ENCODE peak calls at places on chromosomes 3 and 15, in six cellular contexts. A is stomach, T is PC-3, Q is ovary, N is Peyer's patch, W is heart left ventricle. K is an unnamed sample. For H3K9me3, the result is how much of the 10 kb centered on the place peaks cover.

GRCh38 chr3:177452487-177452886 is 255.2 kb upstream of the TBL1XR1 start:
- DNase-seq in Q (no peak), W (no peak), N (no peak), A (no peak), T (peak), K (no peak)

GRCh38 chr3:133561682-133562081 is 11.8 kb upstream of the CDV3 start:
- DNase-seq in T (no peak), N (no peak), W (no peak), A (no peak), Q (no peak), K (no peak)

GRCh38 chr3:69197922-69198540 is 75.6 kb upstream of the LMOD3 start:
- DNase-seq in A (no peak), Q (no peak), W (no peak), T (no peak), N (peak), K (no peak)

GRCh38 chr3:171967137-171967783 is 72.1 kb upstream of the FNDC3B start:
- DNase-seq in T (peak), Q (no peak), W (peak), N (no peak), A (no peak), K (peak)

GRCh38 chr3:134881305-134881704 is 86.2 kb downstream of the EPHB1 start:
- DNase-seq in T (no peak), W (no peak), N (no peak), A (no peak), Q (no peak), K (no peak)

GRCh38 chr3:21447471-21448205 is 303.4 kb downstream of the ZNF385D start:
- DNase-seq in W (no peak), T (no peak), A (no peak), N (no peak), Q (no peak), K (no peak)

GRCh38 chr3:14784087-14784596 is 34.6 kb upstream of the FGD5 start:
- DNase-seq in T (no peak), N (no peak), W (no peak), A (no peak), Q (no peak), K (no peak)

GRCh38 chr3:126021702-126022101 is 52.7 kb downstream of the ROPN1B start:
- DNase-seq in W (no peak), Q (no peak), T (no peak), N (no peak), A (no peak), K (no peak)

GRCh38 chr15:89198196-89198595 is 23.2 kb downstream of the RLBP1 start:
- DNase-seq in N (no peak), Q (no peak), W (no peak), A (no peak), T (no peak), K (no peak)

GRCh38 chr3:62873672-62874397 is 1.4 kb downstream of the CADPS start:
- DNase-seq in T (no peak), Q (peak), A (no peak), N (peak), W (peak), K (no peak)

GRCh38 chr3:56131976-56132590 is 336.2 kb downstream of the ERC2 start:
- DNase-seq in N (no peak), T (peak), Q (no peak), W (no peak), A (no peak), K (peak)

GRCh38 chr15:33309602-33310276 is 1.0 kb upstream of the RYR3 start:
- DNase-seq in N (no peak), W (peak), A (no peak), T (peak), Q (no peak), K (no peak)

GRCh38 chr3:49279376-49279775 is 2.3 kb upstream of the C3orf62 start:
- DNase-seq in T (no peak), A (no peak), Q (no peak), W (no peak), N (no peak), K (no peak)

GRCh38 chr3:115699741-115700140 is 76.4 kb downstream of the GAP43 start:
- DNase-seq in W (no peak), A (no peak), T (no peak), Q (no peak), N (no peak), K (no peak)

GRCh38 chr3:40120816-40121215 is 188.7 kb upstream of the EIF1B start:
- DNase-seq in N (no peak), T (peak), W (no peak), Q (no peak), A (no peak), K (no peak)

GRCh38 chr15:101502572-101503295 is 13.2 kb upstream of the PCSK6 start:
- DNase-seq in N (no peak), W (no peak), T (no peak), A (no peak), Q (no peak), K (no peak)

GRCh38 chr3:105157016-105157765 is 209.5 kb upstream of the ALCAM start:
- DNase-seq in N (no peak), A (no peak), T (no peak), Q (no peak), W (no peak), K (no peak)

GRCh38 chr15:98369081-98369716 is 279.1 kb upstream of the IGF1R start:
- DNase-seq in T (no peak), W (no peak), N (no peak), A (no peak), Q (no peak), K (no peak)

GRCh38 chr15:91896656-91897055 is 43.1 kb downstream of the SLCO3A1 start:
- DNase-seq in N (no peak), A (no peak), T (no peak), Q (no peak), W (no peak), K (no peak)

GRCh38 chr15:50134524-50135024 is 15.5 kb upstream of the ATP8B4 start:
- DNase-seq in A (no peak), T (peak), N (no peak), Q (no peak), W (no peak), K (no peak)

GRCh38 chr3:193951859-193952258 is 184.1 kb upstream of the HES1 start:
- DNase-seq in N (no peak), T (peak), W (no peak), A (no peak), Q (no peak), K (peak)

GRCh38 chr3:55453871-55454496 is 33.1 kb downstream of the WNT5A start:
- DNase-seq in T (no peak), A (no peak), W (no peak), Q (no peak), N (no peak), K (no peak)

GRCh38 chr3:44208568-44208967 is 33.1 kb upstream of the TOPAZ1 start:
- DNase-seq in T (peak), Q (no peak), W (no peak), N (no peak), A (no peak), K (no peak)

GRCh38 chr3:9416139-9416780 is 18.8 kb downstream of the SETD5 start:
- DNase-seq in W (no peak), A (no peak), Q (no peak), T (no peak), N (no peak), K (no peak)

GRCh38 chr15:43958894-43959330 is 132.1 kb downstream of the WDR76 start:
- DNase-seq in A (no peak), N (no peak), W (no peak), Q (no peak), T (peak), K (no peak)

GRCh38 chr3:180420016-180420415 is 181.9 kb upstream of the TTC14 start:
- DNase-seq in A (no peak), N (no peak), W (no peak), Q (no peak), T (peak), K (no peak)
- H3K9me3 ChIP-seq in A (under half), N (under half), W (under half), Q (under half), T (under half), K (under half)

GRCh38 chr3:37961622-37962455 is 28.7 kb upstream of the VILL start:
- DNase-seq in T (no peak), A (no peak), W (no peak), Q (no peak), N (no peak), K (no peak)
- H3K27ac ChIP-seq in T (no peak), A (no peak), W (peak), Q (no peak), N (no peak), K (no peak)

GRCh38 chr3:13199006-13199776 is 126.0 kb upstream of the IQSEC1 start:
- DNase-seq in Q (no peak), N (no peak), A (no peak), T (no peak), W (no peak), K (no peak)
- H3K9me3 ChIP-seq in Q (under half), N (under half), A (under half), T (under half), W (under half), K (under half)

DNA sequence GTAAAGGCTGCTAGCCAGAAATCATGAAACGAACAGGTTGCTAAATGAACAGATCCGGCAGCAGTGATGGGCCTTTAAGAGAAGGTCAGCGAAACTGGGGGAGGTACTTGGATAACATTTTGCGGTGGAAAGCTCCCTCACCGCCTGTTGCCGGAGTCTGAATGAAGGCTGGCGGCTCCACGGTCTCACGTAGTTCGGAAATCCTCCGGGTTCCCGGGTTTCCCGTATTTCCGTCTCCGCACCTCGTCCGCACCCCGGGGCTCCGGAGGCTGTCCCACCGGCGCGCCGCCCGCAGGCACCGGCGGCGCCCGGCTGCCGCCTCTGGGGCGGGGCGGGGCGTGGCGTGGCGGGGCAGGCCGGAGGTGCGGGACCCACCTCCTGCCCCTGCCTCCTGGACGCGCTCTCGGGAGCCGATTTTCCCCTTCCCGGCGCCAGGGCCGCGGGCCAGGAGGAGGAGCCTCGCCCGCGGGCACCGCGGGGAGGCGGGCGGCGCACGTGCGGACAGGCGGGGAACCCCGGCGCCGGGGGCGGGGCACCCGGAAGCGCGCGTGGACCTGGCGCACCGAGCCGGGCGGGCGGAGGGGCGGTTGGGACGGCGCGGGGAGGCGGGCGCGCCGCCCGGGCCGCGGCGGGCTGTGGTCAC is at the start of gene ZDHHC23:
- DNase-seq in W (peak), Q (peak), A (peak), T (peak), N (peak), K (peak)
- H3K27ac ChIP-seq in W (no peak), Q (peak), A (peak), T (no peak), N (peak), K (no peak)

GRCh38 chr3:197970588-197970987 is 10.6 kb downstream of the LMLN start:
- DNase-seq in A (no peak), T (no peak), N (no peak), W (no peak), Q (no peak), K (no peak)
- H3K9me3 ChIP-seq in A (under half), T (under half), N (under half), W (under half), Q (under half), K (under half)

GRCh38 chr3:46580675-46581074 is 14.6 kb upstream of the LRRC2 start:
- DNase-seq in W (no peak), T (no peak), A (no peak), N (no peak), Q (no peak), K (no peak)
- H3K27ac ChIP-seq in W (no peak), T (no peak), A (no peak), N (no peak), Q (no peak), K (no peak)

GRCh38 chr15:22253676-22254408 is 173.5 kb downstream of the OR4M2 start:
- DNase-seq in A (no peak), W (no peak), T (no peak), Q (no peak), N (no peak), K (no peak)
- H3K9me3 ChIP-seq in A (under half), W (under half), T (under half), Q (under half), N (under half), K (under half)